ENCODE peak calls at places on chromosomes 7 and 10, in five cellular contexts. X is OCI-LY7, T is natural killer cell, D is heart right ventricle, Z is cardiac muscle cell. A is an unnamed sample.
A peak's percentile ranks its signal among the peaks of the same experiment; 100 is the strongest.

GRCh38 chr7:102042016-102042656 is 224.7 kb downstream of the CUX1 start:
- DNase-seq in Z (peak; percentile 40), T (no peak), X (no peak), D (no peak), A (no peak)

GRCh38 chr7:100483728-100484635 is at the start of gene NYAP1:
- DNase-seq in Z (peak; percentile 64), X (peak; percentile 60), T (no peak), D (peak; percentile 47), A (no peak)

GRCh38 chr10:63919576-63920279 is 398.5 kb downstream of the REEP3 start:
- DNase-seq in X (no peak), D (peak; percentile 32), T (no peak), Z (peak; percentile 22), A (no peak)

GRCh38 chr7:12137283-12137682 is 73.8 kb upstream of the TMEM106B start:
- DNase-seq in X (no peak), D (no peak), T (no peak), Z (no peak), A (no peak)

GRCh38 chr7:23544913-23545354 is 13.2 kb upstream of the TRA2A start:
- DNase-seq in X (peak; percentile 63), T (no peak), Z (peak; percentile 35), D (no peak), A (no peak)

GRCh38 chr10:58275908-58276307 is 6.9 kb downstream of the CISD1 start:
- DNase-seq in X (no peak), Z (peak; percentile 70), D (no peak), T (no peak), A (no peak)

GRCh38 chr10:968546-969199 is 19.6 kb upstream of the GTPBP4 start:
- DNase-seq in D (no peak), T (no peak), X (no peak), Z (peak; percentile 32), A (no peak)

GRCh38 chr10:37488792-37489657 is 363.6 kb downstream of the ANKRD30A start:
- DNase-seq in X (no peak), Z (no peak), T (no peak), D (no peak), A (no peak)

GRCh38 chr10:133336131-133337078 is at the start of gene CALY:
- DNase-seq in Z (no peak), X (no peak), D (no peak), T (peak; percentile 77), A (peak; percentile 92)

GRCh38 chr7:117227091-117227490 is 95.8 kb downstream of the WNT2 start:
- DNase-seq in X (no peak), Z (peak; percentile 70), D (no peak), T (no peak), A (no peak)

GRCh38 chr10:60871215-60871614 is 72.8 kb downstream of the RHOBTB1 start:
- DNase-seq in X (no peak), D (no peak), Z (no peak), T (no peak), A (no peak)

GRCh38 chr10:21173433-21173963 is 276.4 kb upstream of the NEBL start:
- DNase-seq in D (no peak), Z (no peak), T (no peak), X (no peak), A (peak; percentile 25)

GRCh38 chr10:86497621-86498020 is 24.0 kb downstream of the WAPL start:
- DNase-seq in Z (no peak), X (no peak), D (no peak), T (no peak), A (no peak)

GRCh38 chr10:86504510-86504909 is 17.1 kb downstream of the WAPL start:
- DNase-seq in X (no peak), Z (no peak), T (no peak), D (no peak), A (no peak)

GRCh38 chr10:86500846-86501245 is 20.7 kb downstream of the WAPL start:
- DNase-seq in D (no peak), X (no peak), Z (no peak), T (no peak), A (no peak)

DNA sequence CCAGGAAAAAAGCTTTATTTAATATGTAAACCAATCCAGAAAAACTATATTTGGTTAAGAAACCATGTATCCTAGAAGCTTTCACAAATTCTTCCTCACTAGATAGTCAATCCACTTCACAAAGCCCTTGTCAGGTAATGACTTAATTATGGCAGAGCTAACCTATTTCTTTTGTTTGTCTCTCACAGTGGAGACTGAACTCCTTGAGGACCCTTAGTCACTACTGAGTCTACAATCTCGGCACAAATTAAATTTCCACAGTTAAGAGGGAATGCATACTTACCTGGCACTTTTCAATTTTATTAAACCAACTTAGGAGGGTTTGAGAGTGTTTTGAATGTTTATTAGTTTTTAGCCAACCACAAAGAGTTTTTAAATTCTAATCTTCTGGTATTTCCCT is 23.0 kb downstream of the WAPL start:
- DNase-seq in X (no peak), T (no peak), Z (no peak), D (no peak), A (no peak)
- TF ChIP-seq CTCF in X (no peak), T (no peak), Z (no peak), D (no peak), A (no peak)

GRCh38 chr7:28845106-28845505 is 113.0 kb downstream of the TRIL start:
- DNase-seq in D (no peak), X (no peak), T (no peak), Z (no peak), A (no peak)
- TF ChIP-seq CTCF in D (no peak), X (no peak), T (no peak), Z (no peak), A (no peak)

GRCh38 chr10:22415072-22415471 is 69.8 kb downstream of the SPAG6 start:
- DNase-seq in X (no peak), Z (no peak), T (no peak), D (no peak), A (no peak)

GRCh38 chr10:22417736-22418268 is 72.5 kb downstream of the SPAG6 start:
- DNase-seq in Z (no peak), T (no peak), D (no peak), X (no peak), A (no peak)

GRCh38 chr10:22426653-22427052 is 81.4 kb downstream of the SPAG6 start:
- DNase-seq in T (no peak), X (no peak), Z (no peak), D (no peak), A (no peak)

GRCh38 chr10:22420787-22421517 is 75.7 kb downstream of the SPAG6 start:
- DNase-seq in X (peak; percentile 36), T (no peak), Z (peak; percentile 53), D (no peak), A (no peak)
- TF ChIP-seq CTCF in X (peak; percentile 61), T (peak; percentile 36), Z (peak; percentile 25), D (no peak), A (no peak)

DNA sequence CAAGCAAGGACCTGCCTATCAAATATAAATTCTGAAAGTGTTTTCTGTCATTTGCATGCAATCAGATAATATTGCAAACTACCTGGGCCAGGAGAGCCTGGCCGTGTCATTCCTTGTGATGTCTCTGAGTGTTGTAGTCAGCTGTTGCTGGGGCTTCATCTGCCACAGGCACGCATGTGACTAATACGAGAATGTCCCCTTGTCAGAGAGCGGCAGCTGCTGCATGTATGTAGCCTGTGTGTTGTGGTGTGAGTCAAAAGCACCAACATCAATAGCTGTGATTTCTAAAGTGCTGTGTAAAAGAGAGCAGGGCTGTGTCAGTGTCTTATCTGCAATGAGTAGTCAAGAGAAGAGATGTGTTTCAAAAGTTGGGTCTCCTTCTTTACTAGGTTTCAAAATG is 155.4 kb downstream of the POU6F2 start:
- DNase-seq in X (no peak), D (no peak), Z (no peak), T (no peak), A (no peak)
- TF ChIP-seq CTCF in X (no peak), D (no peak), Z (no peak), T (no peak), A (no peak)

GRCh38 chr10:88553116-88553752 is 29.9 kb downstream of the RNLS start:
- DNase-seq in Z (peak; percentile 91), T (no peak), X (peak; percentile 77), D (peak; percentile 54), A (peak; percentile 21)
- TF ChIP-seq CTCF in Z (peak; percentile 87), T (peak; percentile 42), X (peak; percentile 97), D (peak; percentile 44), A (peak; percentile 55)

DNA sequence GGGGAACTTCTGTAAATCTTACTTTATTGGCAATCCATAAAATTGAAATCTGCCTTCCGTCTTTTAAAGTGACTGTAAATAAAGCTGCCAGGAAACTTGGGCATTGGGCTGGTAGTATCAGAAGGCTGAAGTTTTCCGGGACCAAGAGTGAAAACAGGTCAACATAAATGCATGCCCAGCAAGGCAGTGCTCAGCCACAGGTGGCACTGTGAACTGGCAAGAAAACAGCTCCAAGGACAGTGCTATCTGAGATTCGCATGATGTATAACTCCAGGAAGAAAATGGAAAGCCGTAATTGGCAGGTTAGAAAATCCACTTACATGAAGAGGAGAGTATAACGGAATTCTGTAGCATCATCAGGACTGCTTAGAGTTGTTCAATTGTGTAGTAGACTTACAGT is 1.9 kb upstream of the INSYN2A start:
- DNase-seq in X (no peak), Z (no peak), D (no peak), T (no peak), A (no peak)
- TF ChIP-seq CTCF in X (no peak), Z (no peak), D (no peak), T (no peak), A (no peak)

DNA sequence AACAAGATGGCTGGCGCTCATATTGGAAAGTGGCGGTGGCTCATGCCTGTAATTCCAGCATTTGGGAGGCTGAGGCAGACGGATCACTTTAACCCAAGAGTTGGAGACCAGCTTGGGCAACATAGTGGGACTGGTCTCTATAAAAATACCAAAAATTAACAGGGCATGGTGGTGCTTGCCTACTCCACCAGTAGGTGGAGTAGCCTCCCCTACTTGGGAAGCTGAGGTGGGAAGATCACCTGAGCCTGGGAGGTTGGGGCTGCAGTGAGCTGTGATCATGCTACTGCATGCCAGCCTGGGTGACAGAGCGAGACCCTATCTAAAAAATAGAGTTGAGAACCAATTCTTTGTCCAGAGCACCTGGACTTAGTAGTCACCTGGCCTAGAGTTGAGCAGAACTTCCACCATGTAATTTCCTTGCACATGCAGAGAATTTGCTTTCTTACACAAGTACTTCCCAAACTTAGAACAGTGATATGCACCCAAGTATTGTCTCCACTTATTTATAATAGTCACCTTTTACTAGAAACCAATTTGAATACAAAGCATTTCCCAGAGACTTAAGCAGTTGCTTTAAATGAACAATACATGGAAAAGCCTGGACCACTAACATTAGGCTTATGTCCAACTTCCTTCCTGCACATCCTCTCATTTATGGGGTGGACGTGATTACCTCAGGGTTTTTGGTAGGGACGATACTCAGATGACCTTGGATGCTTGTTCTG is 15.9 kb downstream of the LAMB4 start:
- DNase-seq in T (no peak), Z (no peak), D (peak; percentile 21), X (peak; percentile 24), A (no peak)
- TF ChIP-seq CTCF in T (no peak), Z (peak; percentile 41), D (no peak), X (peak; percentile 75), A (peak; percentile 67)

GRCh38 chr10:84534168-84534567 is 205.8 kb downstream of the CCSER2 start:
- DNase-seq in Z (no peak), T (no peak), D (no peak), X (no peak), A (no peak)
- TF ChIP-seq CTCF in Z (peak; percentile 32), T (no peak), D (no peak), X (peak; percentile 46), A (no peak)